ENCODE peak calls at places on chromosomes 16 and 17, in nine cellular contexts. One of them, this sample, is unnamed.
A peak's percentile ranks its signal among the peaks of the same experiment; 100 is the strongest.

GRCh38 chr17:28346746-28347246 is 10.5 kb downstream of the POLDIP2 start:
- DNase-seq in keratinocyte: no peak
- DNase-seq in heart right ventricle: no peak
- DNase-seq in A549: no peak
- DNase-seq in GM23338: peak; percentile 57
- DNase-seq in CD8-positive, alpha-beta memory T cell: no peak
- DNase-seq in astrocyte: no peak
- DNase-seq in gastrocnemius medialis: no peak
- DNase-seq in CD4-positive, alpha-beta memory T cell: no peak
- DNase-seq in this sample: no peak

GRCh38 chr17:68172461-68172954 is 75.3 kb upstream of the AMZ2 start:
- DNase-seq in CD4-positive, alpha-beta memory T cell: peak; percentile 67
- DNase-seq in astrocyte: peak; percentile 17
- DNase-seq in heart right ventricle: peak; percentile 63
- DNase-seq in GM23338: peak; percentile 80
- DNase-seq in A549: peak; percentile 18
- DNase-seq in keratinocyte: peak; percentile 7
- DNase-seq in CD8-positive, alpha-beta memory T cell: peak; percentile 61
- DNase-seq in gastrocnemius medialis: peak; percentile 64
- DNase-seq in this sample: peak; percentile 67

GRCh38 chr17:67679225-67679624 is 38.5 kb upstream of the NOL11 start:
- DNase-seq in gastrocnemius medialis: no peak
- DNase-seq in GM23338: no peak
- DNase-seq in keratinocyte: no peak
- DNase-seq in A549: no peak
- DNase-seq in heart right ventricle: no peak
- DNase-seq in astrocyte: no peak
- DNase-seq in CD4-positive, alpha-beta memory T cell: no peak
- DNase-seq in CD8-positive, alpha-beta memory T cell: no peak
- DNase-seq in this sample: no peak

GRCh38 chr16:78770353-78771091 is 671.1 kb downstream of the WWOX start:
- DNase-seq in keratinocyte: no peak
- DNase-seq in astrocyte: no peak
- DNase-seq in gastrocnemius medialis: peak; percentile 58
- DNase-seq in A549: peak; percentile 19
- DNase-seq in CD4-positive, alpha-beta memory T cell: peak; percentile 75
- DNase-seq in heart right ventricle: peak; percentile 79
- DNase-seq in GM23338: peak; percentile 84
- DNase-seq in CD8-positive, alpha-beta memory T cell: peak; percentile 28
- DNase-seq in this sample: peak; percentile 73

GRCh38 chr17:164536-165235 is 16.8 kb downstream of the DOC2B start:
- DNase-seq in GM23338: peak; percentile 68
- DNase-seq in CD8-positive, alpha-beta memory T cell: peak; percentile 32
- DNase-seq in A549: peak; percentile 61
- DNase-seq in astrocyte: peak; percentile 37
- DNase-seq in gastrocnemius medialis: no peak
- DNase-seq in heart right ventricle: no peak
- DNase-seq in CD4-positive, alpha-beta memory T cell: peak; percentile 17
- DNase-seq in keratinocyte: no peak
- DNase-seq in this sample: no peak

GRCh38 chr17:9173386-9173983 is 152.2 kb downstream of the NTN1 start:
- DNase-seq in keratinocyte: no peak
- DNase-seq in GM23338: no peak
- DNase-seq in CD8-positive, alpha-beta memory T cell: no peak
- DNase-seq in astrocyte: no peak
- DNase-seq in A549: no peak
- DNase-seq in heart right ventricle: no peak
- DNase-seq in CD4-positive, alpha-beta memory T cell: no peak
- DNase-seq in gastrocnemius medialis: no peak
- DNase-seq in this sample: no peak

GRCh38 chr17:31645351-31645750 is 213.7 kb downstream of the COPRS start:
- DNase-seq in astrocyte: no peak
- DNase-seq in keratinocyte: no peak
- DNase-seq in CD8-positive, alpha-beta memory T cell: no peak
- DNase-seq in heart right ventricle: no peak
- DNase-seq in GM23338: no peak
- DNase-seq in CD4-positive, alpha-beta memory T cell: no peak
- DNase-seq in gastrocnemius medialis: no peak
- DNase-seq in A549: no peak
- DNase-seq in this sample: no peak

GRCh38 chr17:59373879-59374495 is 42.5 kb downstream of the YPEL2 start:
- DNase-seq in astrocyte: peak; percentile 51
- DNase-seq in gastrocnemius medialis: peak; percentile 69
- DNase-seq in A549: no peak
- DNase-seq in CD8-positive, alpha-beta memory T cell: no peak
- DNase-seq in keratinocyte: no peak
- DNase-seq in heart right ventricle: no peak
- DNase-seq in GM23338: no peak
- DNase-seq in CD4-positive, alpha-beta memory T cell: no peak
- DNase-seq in this sample: no peak

GRCh38 chr16:56189990-56190902 is 1.0 kb upstream of the GNAO1 start:
- DNase-seq in gastrocnemius medialis: no peak
- DNase-seq in A549: no peak
- DNase-seq in heart right ventricle: peak; percentile 17
- DNase-seq in CD8-positive, alpha-beta memory T cell: no peak
- DNase-seq in GM23338: peak; percentile 57
- DNase-seq in keratinocyte: no peak
- DNase-seq in astrocyte: no peak
- DNase-seq in CD4-positive, alpha-beta memory T cell: no peak
- DNase-seq in this sample: no peak

GRCh38 chr16:78146807-78147206 is 47.4 kb downstream of the WWOX start:
- DNase-seq in keratinocyte: no peak
- DNase-seq in gastrocnemius medialis: no peak
- DNase-seq in heart right ventricle: no peak
- DNase-seq in astrocyte: no peak
- DNase-seq in GM23338: no peak
- DNase-seq in A549: no peak
- DNase-seq in CD4-positive, alpha-beta memory T cell: no peak
- DNase-seq in CD8-positive, alpha-beta memory T cell: no peak
- DNase-seq in this sample: no peak

GRCh38 chr16:10923650-10924214 is 18.5 kb downstream of the DEXI start:
- DNase-seq in CD8-positive, alpha-beta memory T cell: no peak
- DNase-seq in gastrocnemius medialis: peak; percentile 97
- DNase-seq in heart right ventricle: peak; percentile 84
- DNase-seq in astrocyte: no peak
- DNase-seq in keratinocyte: no peak
- DNase-seq in A549: no peak
- DNase-seq in CD4-positive, alpha-beta memory T cell: no peak
- DNase-seq in GM23338: no peak
- DNase-seq in this sample: no peak

GRCh38 chr17:35467824-35468223 is 19.3 kb upstream of the SLFN13 start:
- DNase-seq in gastrocnemius medialis: no peak
- DNase-seq in CD8-positive, alpha-beta memory T cell: peak; percentile 34
- DNase-seq in GM23338: no peak
- DNase-seq in astrocyte: no peak
- DNase-seq in keratinocyte: no peak
- DNase-seq in A549: no peak
- DNase-seq in heart right ventricle: no peak
- DNase-seq in CD4-positive, alpha-beta memory T cell: peak; percentile 35
- DNase-seq in this sample: no peak

DNA sequence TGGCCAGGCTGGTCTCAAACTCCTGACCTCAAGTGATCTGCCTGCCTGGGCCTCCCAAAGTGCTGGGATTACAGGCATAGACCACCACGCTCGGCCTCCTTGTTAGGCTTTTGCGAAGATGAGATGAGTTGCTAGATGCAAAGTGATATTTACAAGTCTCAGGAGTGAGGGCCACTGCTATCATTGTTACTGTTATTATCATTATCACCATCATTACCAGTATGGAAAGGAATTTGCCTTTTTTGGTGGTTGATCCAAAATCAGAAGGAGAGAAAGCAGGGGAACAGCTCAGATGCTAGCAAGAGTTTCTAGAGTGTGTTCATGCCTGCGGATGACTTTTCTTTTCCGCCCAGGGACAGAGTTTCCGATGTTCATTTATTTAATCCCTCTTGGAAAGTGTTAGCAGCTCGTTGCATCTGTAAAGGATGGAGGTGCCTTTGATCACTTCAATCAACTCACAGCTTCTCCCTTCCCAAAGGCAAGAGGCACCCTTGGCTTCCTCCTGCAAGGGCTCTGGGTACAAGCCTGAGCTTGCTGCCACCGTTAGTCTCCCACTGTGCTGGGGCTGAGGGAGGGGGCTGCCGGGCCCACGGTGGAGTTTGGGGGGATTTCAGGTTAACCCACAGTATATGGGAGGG is 21.6 kb downstream of the ITPRIPL2 start:
- DNase-seq in GM23338: no peak
- DNase-seq in gastrocnemius medialis: no peak
- DNase-seq in astrocyte: no peak
- DNase-seq in CD8-positive, alpha-beta memory T cell: no peak
- DNase-seq in A549: no peak
- DNase-seq in heart right ventricle: no peak
- DNase-seq in CD4-positive, alpha-beta memory T cell: no peak
- DNase-seq in keratinocyte: no peak
- DNase-seq in this sample: no peak
- H3K4me1 ChIP-seq in GM23338: peaks cover 17% of the 10 kb centered on the region
- H3K4me1 ChIP-seq in gastrocnemius medialis: peaks cover 46% of the 10 kb centered on the region
- H3K4me1 ChIP-seq in astrocyte: peaks cover 25% of the 10 kb centered on the region
- H3K4me1 ChIP-seq in CD8-positive, alpha-beta memory T cell: no peaks in the 10 kb centered on the region
- H3K4me1 ChIP-seq in A549: peaks cover 76% of the 10 kb centered on the region
- H3K4me1 ChIP-seq in heart right ventricle: peaks cover 50% of the 10 kb centered on the region
- H3K4me1 ChIP-seq in CD4-positive, alpha-beta memory T cell: no peaks in the 10 kb centered on the region
- H3K4me1 ChIP-seq in keratinocyte: peaks cover 55% of the 10 kb centered on the region
- H3K4me1 ChIP-seq in this sample: no peaks in the 10 kb centered on the region

GRCh38 chr17:77476498-77476897 is 335.7 kb downstream of the SEC14L1 start:
- DNase-seq in astrocyte: no peak
- DNase-seq in heart right ventricle: no peak
- DNase-seq in keratinocyte: no peak
- DNase-seq in gastrocnemius medialis: peak; percentile 65
- DNase-seq in CD4-positive, alpha-beta memory T cell: no peak
- DNase-seq in A549: no peak
- DNase-seq in GM23338: no peak
- DNase-seq in CD8-positive, alpha-beta memory T cell: no peak
- DNase-seq in this sample: no peak
- H3K27ac ChIP-seq in astrocyte: peak overlapping the region; percentile 75
- H3K27ac ChIP-seq in heart right ventricle: no peak overlapping the region
- H3K27ac ChIP-seq in keratinocyte: peak overlapping the region; percentile 79
- H3K27ac ChIP-seq in gastrocnemius medialis: peak overlapping the region; percentile 85
- H3K27ac ChIP-seq in CD4-positive, alpha-beta memory T cell: peak overlapping the region; percentile 30
- H3K27ac ChIP-seq in A549: no peak overlapping the region
- H3K27ac ChIP-seq in GM23338: peak overlapping the region; percentile 81
- H3K27ac ChIP-seq in CD8-positive, alpha-beta memory T cell: no peak overlapping the region
- H3K27ac ChIP-seq in this sample: peak overlapping the region; percentile 71

GRCh38 chr17:7239091-7240027 is at the start of gene PHF23:
- DNase-seq in CD4-positive, alpha-beta memory T cell: peak; percentile 98
- DNase-seq in A549: peak; percentile 100
- DNase-seq in astrocyte: peak; percentile 99
- DNase-seq in gastrocnemius medialis: peak; percentile 100
- DNase-seq in CD8-positive, alpha-beta memory T cell: peak; percentile 97
- DNase-seq in heart right ventricle: peak; percentile 99
- DNase-seq in GM23338: peak; percentile 100
- DNase-seq in keratinocyte: peak; percentile 94
- DNase-seq in this sample: peak; percentile 96
- H3K4me1 ChIP-seq in CD4-positive, alpha-beta memory T cell: peaks cover 61% of the 10 kb centered on the region
- H3K4me1 ChIP-seq in A549: peaks cover 52% of the 10 kb centered on the region
- H3K4me1 ChIP-seq in astrocyte: peaks cover 45% of the 10 kb centered on the region
- H3K4me1 ChIP-seq in gastrocnemius medialis: peaks cover 34% of the 10 kb centered on the region
- H3K4me1 ChIP-seq in CD8-positive, alpha-beta memory T cell: peaks cover 41% of the 10 kb centered on the region
- H3K4me1 ChIP-seq in heart right ventricle: peaks cover 31% of the 10 kb centered on the region
- H3K4me1 ChIP-seq in GM23338: peaks cover 19% of the 10 kb centered on the region
- H3K4me1 ChIP-seq in keratinocyte: peaks cover 41% of the 10 kb centered on the region
- H3K4me1 ChIP-seq in this sample: peaks cover 40% of the 10 kb centered on the region

GRCh38 chr17:79023180-79023705 is 726 bp upstream of the C1QTNF1 start:
- DNase-seq in GM23338: peak; percentile 31
- DNase-seq in CD8-positive, alpha-beta memory T cell: no peak
- DNase-seq in A549: no peak
- DNase-seq in heart right ventricle: no peak
- DNase-seq in keratinocyte: no peak
- DNase-seq in astrocyte: no peak
- DNase-seq in gastrocnemius medialis: peak; percentile 10
- DNase-seq in CD4-positive, alpha-beta memory T cell: no peak
- DNase-seq in this sample: no peak
- H3K27ac ChIP-seq in GM23338: no peak overlapping the region
- H3K27ac ChIP-seq in CD8-positive, alpha-beta memory T cell: no peak overlapping the region
- H3K27ac ChIP-seq in A549: peak overlapping the region; percentile 78
- H3K27ac ChIP-seq in heart right ventricle: peak overlapping the region; percentile 84
- H3K27ac ChIP-seq in keratinocyte: no peak overlapping the region
- H3K27ac ChIP-seq in astrocyte: no peak overlapping the region
- H3K27ac ChIP-seq in gastrocnemius medialis: peak overlapping the region; percentile 78
- H3K27ac ChIP-seq in CD4-positive, alpha-beta memory T cell: no peak overlapping the region
- H3K27ac ChIP-seq in this sample: no peak overlapping the region

DNA sequence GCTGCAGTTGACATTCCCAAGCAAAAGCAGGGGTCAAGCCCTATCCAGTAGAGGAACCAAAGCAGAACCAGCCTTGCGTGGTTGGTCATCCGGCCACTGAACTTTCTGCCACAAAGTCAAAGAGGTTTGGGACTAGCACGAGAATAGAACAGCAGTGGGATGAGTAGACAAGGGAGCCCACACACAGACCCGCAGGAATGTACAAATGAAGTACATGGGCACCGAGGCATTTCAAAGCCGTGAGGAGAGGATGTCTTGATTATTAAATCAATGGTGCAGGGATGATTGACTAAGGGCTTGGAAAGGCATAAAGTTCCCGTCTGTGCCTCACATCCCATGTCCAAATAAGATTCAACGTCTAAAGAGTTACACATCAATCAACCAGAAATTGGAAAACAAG is 81.8 kb upstream of the TBC1D3K start:
- DNase-seq in CD4-positive, alpha-beta memory T cell: no peak
- DNase-seq in A549: no peak
- DNase-seq in gastrocnemius medialis: no peak
- DNase-seq in astrocyte: no peak
- DNase-seq in heart right ventricle: no peak
- DNase-seq in GM23338: no peak
- DNase-seq in CD8-positive, alpha-beta memory T cell: no peak
- DNase-seq in keratinocyte: no peak
- DNase-seq in this sample: no peak
- H3K4me1 ChIP-seq in CD4-positive, alpha-beta memory T cell: no peaks in the 10 kb centered on the region
- H3K4me1 ChIP-seq in A549: peaks cover 7% of the 10 kb centered on the region
- H3K4me1 ChIP-seq in gastrocnemius medialis: no peaks in the 10 kb centered on the region
- H3K4me1 ChIP-seq in astrocyte: peaks cover 8% of the 10 kb centered on the region
- H3K4me1 ChIP-seq in heart right ventricle: no peaks in the 10 kb centered on the region
- H3K4me1 ChIP-seq in GM23338: peaks cover 5% of the 10 kb centered on the region
- H3K4me1 ChIP-seq in CD8-positive, alpha-beta memory T cell: no peaks in the 10 kb centered on the region
- H3K4me1 ChIP-seq in keratinocyte: no peaks in the 10 kb centered on the region
- H3K4me1 ChIP-seq in this sample: no peaks in the 10 kb centered on the region

GRCh38 chr16:53785044-53785443 is 81.1 kb downstream of the FTO start:
- DNase-seq in A549: no peak
- DNase-seq in keratinocyte: no peak
- DNase-seq in heart right ventricle: no peak
- DNase-seq in astrocyte: no peak
- DNase-seq in CD4-positive, alpha-beta memory T cell: no peak
- DNase-seq in gastrocnemius medialis: no peak
- DNase-seq in GM23338: no peak
- DNase-seq in CD8-positive, alpha-beta memory T cell: no peak
- DNase-seq in this sample: no peak
- H3K27ac ChIP-seq in A549: no peak overlapping the region
- H3K27ac ChIP-seq in keratinocyte: peak overlapping the region; percentile 88
- H3K27ac ChIP-seq in heart right ventricle: no peak overlapping the region
- H3K27ac ChIP-seq in astrocyte: no peak overlapping the region
- H3K27ac ChIP-seq in CD4-positive, alpha-beta memory T cell: no peak overlapping the region
- H3K27ac ChIP-seq in gastrocnemius medialis: no peak overlapping the region
- H3K27ac ChIP-seq in GM23338: no peak overlapping the region
- H3K27ac ChIP-seq in CD8-positive, alpha-beta memory T cell: no peak overlapping the region
- H3K27ac ChIP-seq in this sample: no peak overlapping the region